ENCODE peak calls at places on chromosomes 11 and 22, in six cellular contexts. H is HCT116, O is Peyer's patch, B is prostate gland, E is GM12865, W is OCI-LY7. S is an unnamed sample.

GRCh38 chr11:104462346-104462745 is 298.4 kb upstream of the PDGFD start:
- DNase-seq in B (no peak), E (no peak), O (no peak), W (no peak), H (no peak), S (no peak)

GRCh38 chr11:18773681-18774080 is 17.9 kb downstream of the PTPN5 start:
- DNase-seq in B (no peak), H (no peak), W (no peak), O (no peak), E (no peak), S (no peak)

GRCh38 chr11:17770048-17770652 is 35.6 kb downstream of the KCNC1 start:
- DNase-seq in W (peak), H (no peak), O (peak), B (no peak), E (peak), S (no peak)

GRCh38 chr22:43042101-43042780 is 27.3 kb upstream of the PACSIN2 start:
- DNase-seq in B (peak), E (no peak), W (no peak), H (no peak), O (no peak), S (no peak)

GRCh38 chr22:26172389-26172990 is 3.2 kb downstream of the SEZ6L start:
- DNase-seq in W (peak), E (peak), H (peak), O (no peak), B (no peak), S (no peak)

GRCh38 chr11:17171342-17171741 is 36.4 kb downstream of the PIK3C2A start:
- DNase-seq in H (no peak), B (no peak), E (no peak), O (no peak), W (no peak), S (no peak)

GRCh38 chr11:67274768-67275605 is 8.7 kb downstream of the GRK2 start:
- DNase-seq in W (no peak), O (peak), B (no peak), H (no peak), E (no peak), S (no peak)

GRCh38 chr11:112718483-112718882 is 242.7 kb upstream of the NCAM1 start:
- DNase-seq in W (no peak), E (no peak), O (no peak), B (no peak), H (no peak), S (no peak)

GRCh38 chr11:27453701-27454100 is 18.9 kb downstream of the LGR4 start:
- DNase-seq in H (no peak), B (no peak), E (no peak), W (no peak), O (no peak), S (no peak)

GRCh38 chr11:30855383-30856006 is 269.3 kb upstream of the MPPED2 start:
- DNase-seq in B (no peak), E (no peak), O (no peak), H (no peak), W (peak), S (no peak)

GRCh38 chr11:67584205-67584880 is 731 bp downstream of the GSTP1 start:
- DNase-seq in O (peak), B (peak), E (peak), H (no peak), W (peak), S (no peak)

GRCh38 chr22:32810241-32811133 is 9.0 kb downstream of the TIMP3 start:
- DNase-seq in H (no peak), O (no peak), B (no peak), E (no peak), W (no peak), S (no peak)

GRCh38 chr22:46457502-46458488 is 79.6 kb downstream of the CELSR1 start:
- DNase-seq in H (no peak), E (no peak), B (no peak), O (peak), W (no peak), S (no peak)

GRCh38 chr22:28141614-28142013 is 222.6 kb upstream of the PITPNB start:
- DNase-seq in E (no peak), H (no peak), B (no peak), O (no peak), W (no peak), S (no peak)

GRCh38 chr11:96073536-96073935 is 149.6 kb upstream of the MTMR2 start:
- DNase-seq in E (no peak), O (no peak), H (no peak), W (no peak), B (no peak), S (no peak)

GRCh38 chr11:79262221-79262620 is 178.6 kb downstream of the TENM4 start:
- DNase-seq in O (no peak), B (no peak), H (no peak), W (no peak), E (no peak), S (no peak)

GRCh38 chr22:44586337-44586990 is 88.4 kb upstream of the RTL6 start:
- DNase-seq in O (peak), E (no peak), W (no peak), H (no peak), B (no peak), S (no peak)

GRCh38 chr11:133995066-133995465 is 38.3 kb upstream of the IGSF9B start:
- DNase-seq in W (no peak), B (no peak), H (no peak), O (no peak), E (no peak), S (no peak)

GRCh38 chr11:73204711-73205121 is 13.4 kb upstream of the P2RY2 start:
- DNase-seq in O (peak), H (no peak), B (no peak), W (no peak), E (no peak), S (no peak)

GRCh38 chr11:94909371-94909820 is 64.0 kb downstream of the CWC15 start:
- DNase-seq in H (no peak), W (no peak), B (no peak), E (no peak), O (no peak), S (no peak)

GRCh38 chr11:76669901-76670474 is 559 bp downstream of the LRRC32 start:
- DNase-seq in B (no peak), H (no peak), E (no peak), W (peak), O (peak), S (peak)

GRCh38 chr22:29831958-29832357 is 6.1 kb downstream of the ASCC2 start:
- DNase-seq in B (no peak), E (no peak), O (no peak), W (no peak), H (no peak), S (no peak)

GRCh38 chr11:57751676-57752253 is at the start of gene BTBD18:
- DNase-seq in H (no peak), W (peak), O (no peak), E (peak), B (peak), S (no peak)

GRCh38 chr11:72146625-72147024 is 11.1 kb downstream of the FOLR3 start:
- DNase-seq in O (no peak), W (no peak), H (no peak), E (no peak), B (no peak), S (no peak)

GRCh38 chr11:8011981-8012444 is 24.9 kb downstream of the EIF3F start:
- DNase-seq in B (no peak), W (no peak), O (no peak), E (no peak), H (no peak), S (no peak)

GRCh38 chr22:21009638-21010425 is 5.1 kb upstream of the P2RX6 start:
- DNase-seq in E (peak), B (peak), W (peak), O (no peak), H (no peak), S (no peak)

GRCh38 chr11:66851251-66851620 is 5.6 kb upstream of the LRFN4 start:
- DNase-seq in O (no peak), B (no peak), E (no peak), W (no peak), H (no peak), S (no peak)

GRCh38 chr11:110968348-110969062 is 256.3 kb upstream of the ARHGAP20 start:
- DNase-seq in W (no peak), O (no peak), B (no peak), H (no peak), E (no peak), S (no peak)

GRCh38 chr22:50674606-50675552 is 2.3 kb downstream of the SHANK3 start:
- DNase-seq in B (peak), W (no peak), O (peak), E (no peak), H (peak), S (no peak)

GRCh38 chr11:66868726-66869291 is 11.9 kb downstream of the LRFN4 start:
- DNase-seq in H (peak), E (peak), B (no peak), O (peak), W (peak), S (no peak)

GRCh38 chr11:15157181-15157580 is 42.5 kb downstream of the INSC start:
- DNase-seq in H (no peak), O (no peak), E (no peak), B (no peak), W (no peak), S (no peak)

GRCh38 chr11:115226556-115226955 is 277.7 kb downstream of the CADM1 start:
- DNase-seq in W (no peak), H (no peak), E (no peak), B (no peak), O (no peak), S (no peak)

GRCh38 chr11:57527056-57527631 is 3.4 kb downstream of the TIMM10 start:
- DNase-seq in B (peak), E (peak), W (peak), O (peak), H (peak), S (no peak)

GRCh38 chr11:134584001-134584561 is 172.0 kb upstream of the B3GAT1 start:
- DNase-seq in E (no peak), H (no peak), B (no peak), O (no peak), W (no peak), S (no peak)

GRCh38 chr11:72972541-72973128 is 158.4 kb downstream of the ATG16L2 start:
- DNase-seq in E (no peak), B (no peak), H (no peak), W (no peak), O (no peak), S (no peak)

GRCh38 chr22:40960137-40960536 is 9.0 kb downstream of the RBX1 start:
- DNase-seq in O (no peak), W (no peak), B (no peak), E (no peak), H (no peak), S (no peak)

GRCh38 chr11:45079943-45080719 is 66.3 kb upstream of the PRDM11 start:
- DNase-seq in O (no peak), H (no peak), E (peak), B (no peak), W (peak), S (no peak)

GRCh38 chr22:27110985-27111451 is 453.6 kb downstream of the MIAT start:
- DNase-seq in O (no peak), H (no peak), W (no peak), E (no peak), B (no peak), S (no peak)

GRCh38 chr11:121929581-121929980 is 186.4 kb downstream of the BLID start:
- DNase-seq in B (no peak), H (no peak), E (no peak), O (no peak), W (no peak), S (no peak)
- H3K4me3 ChIP-seq in B (peak), H (no peak), E (no peak), O (peak), W (no peak), S (peak)

GRCh38 chr11:34676227-34676626 is 55.3 kb downstream of the EHF start:
- DNase-seq in W (no peak), O (no peak), B (no peak), H (no peak), E (no peak), S (no peak)
- H3K4me3 ChIP-seq in W (no peak), O (no peak), B (no peak), H (no peak), E (no peak), S (no peak)

GRCh38 chr11:119317592-119318239 is 786 bp upstream of the MCAM start:
- DNase-seq in B (no peak), O (no peak), H (no peak), W (no peak), E (no peak), S (no peak)
- H3K4me3 ChIP-seq in B (peak), O (peak), H (no peak), W (no peak), E (peak), S (peak)

GRCh38 chr22:36376265-36376664 is 11.5 kb downstream of the MYH9 start:
- DNase-seq in H (no peak), B (no peak), E (no peak), W (no peak), O (no peak), S (no peak)

GRCh38 chr22:36375071-36375980 is 12.4 kb downstream of the MYH9 start:
- DNase-seq in H (no peak), O (no peak), W (no peak), E (no peak), B (no peak), S (no peak)

GRCh38 chr22:36378080-36378788 is 9.5 kb downstream of the MYH9 start:
- DNase-seq in B (no peak), O (no peak), E (no peak), H (no peak), W (no peak), S (no peak)

GRCh38 chr22:36374603-36375024 is 13.2 kb downstream of the MYH9 start:
- DNase-seq in E (no peak), H (peak), W (no peak), O (peak), B (no peak), S (no peak)

GRCh38 chr22:36377022-36377631 is 10.6 kb downstream of the MYH9 start:
- DNase-seq in B (no peak), W (peak), O (no peak), H (no peak), E (peak), S (no peak)
- H3K4me3 ChIP-seq in B (no peak), W (peak), O (peak), H (no peak), E (peak), S (peak)

DNA sequence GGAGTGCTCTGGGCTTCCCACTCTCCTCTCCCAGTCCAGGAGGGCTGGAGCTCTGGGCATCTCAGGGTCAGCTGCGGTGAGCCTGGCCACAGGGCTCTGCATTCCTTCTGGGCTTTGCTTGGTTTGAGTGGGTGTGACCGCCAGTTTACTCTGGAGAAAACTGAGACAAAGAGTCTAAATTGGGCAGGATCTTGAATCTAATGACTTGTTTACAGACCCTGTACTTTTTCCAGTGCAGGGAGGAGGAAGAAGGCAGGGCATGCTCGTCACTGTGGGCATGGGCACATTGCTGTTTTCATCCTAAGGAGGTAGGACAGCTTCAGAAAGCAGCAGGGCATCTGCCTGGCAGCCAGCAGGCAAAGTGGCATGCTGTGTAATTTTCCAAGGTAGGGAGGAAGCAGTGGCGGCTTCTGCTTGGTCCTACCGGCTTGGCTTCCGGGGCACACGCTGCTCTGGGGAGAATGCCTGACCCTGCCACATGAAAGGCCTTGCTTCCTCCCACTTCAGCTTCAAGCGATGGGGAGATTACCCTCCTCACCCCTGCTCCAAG is 22.9 kb downstream of the FLI1 start:
- DNase-seq in O (no peak), B (no peak), H (no peak), E (peak), W (peak), S (no peak)
- H3K4me3 ChIP-seq in O (no peak), B (no peak), H (no peak), E (peak), W (peak), S (peak)

DNA sequence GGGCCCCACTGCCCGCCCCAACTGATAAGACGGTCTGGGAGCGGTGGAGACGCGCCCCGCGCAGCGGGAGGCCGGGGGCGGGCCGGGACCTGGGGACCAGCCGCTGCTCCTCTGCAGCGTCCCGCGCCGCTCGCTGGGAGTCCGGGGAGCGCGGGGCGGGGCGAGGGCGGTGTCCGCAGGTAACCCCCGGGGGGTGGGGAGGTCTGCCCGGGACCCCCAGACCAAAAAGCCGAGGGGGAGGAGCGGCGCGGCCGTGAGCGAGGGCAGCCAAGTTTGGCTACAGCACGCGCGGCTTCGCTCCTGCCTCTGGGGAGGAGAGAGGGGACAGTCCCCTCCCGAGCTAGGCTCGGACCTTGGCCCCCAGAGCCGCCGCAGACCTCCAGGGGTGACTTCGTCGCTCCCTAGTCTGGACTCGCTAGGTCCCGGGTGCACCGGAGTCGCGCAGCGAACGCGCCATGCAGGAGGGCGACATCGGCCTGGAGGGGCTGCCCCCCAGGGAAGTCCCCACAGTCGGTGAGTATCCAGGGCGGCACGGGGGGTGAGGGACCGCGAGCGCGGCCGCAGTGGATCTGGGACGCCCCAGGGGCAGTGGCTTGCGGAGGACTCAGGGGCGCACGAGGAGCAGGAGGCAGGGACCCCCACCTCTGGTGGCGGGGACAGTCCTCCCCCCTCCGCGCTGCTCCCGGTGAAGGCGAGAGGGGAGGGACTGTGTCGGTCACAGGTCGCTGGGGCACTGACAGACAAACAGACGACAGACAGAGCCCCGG is 92.3 kb upstream of the ANO1 start:
- DNase-seq in B (no peak), O (no peak), W (no peak), H (no peak), E (no peak), S (no peak)
- H3K4me3 ChIP-seq in B (peak), O (peak), W (no peak), H (no peak), E (no peak), S (peak)

GRCh38 chr11:1864831-1865665 is 12.2 kb downstream of the LSP1 start:
- DNase-seq in H (no peak), B (no peak), W (no peak), E (no peak), O (no peak), S (no peak)
- H3K4me3 ChIP-seq in H (no peak), B (no peak), W (no peak), E (no peak), O (peak), S (peak)

DNA sequence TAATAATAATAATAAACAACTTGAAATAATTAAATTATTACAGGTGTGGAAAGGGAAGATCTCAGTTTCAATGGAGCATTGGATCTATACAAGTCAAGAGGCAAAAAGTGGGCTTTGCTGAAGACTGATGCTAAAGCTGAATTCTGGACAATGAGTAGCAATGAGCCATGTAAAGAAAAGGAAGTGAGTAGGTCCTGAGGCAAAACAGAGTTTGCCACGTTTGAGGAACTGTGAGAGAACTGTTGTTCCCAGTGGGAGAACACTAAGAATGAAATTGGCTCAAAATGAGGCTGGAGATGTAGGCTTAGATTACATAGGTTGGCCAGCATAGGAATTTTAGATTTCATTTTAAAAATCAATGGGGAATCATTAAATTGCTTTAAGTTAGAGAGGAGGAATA is 33.9 kb upstream of the TEAD1 start:
- DNase-seq in B (no peak), W (no peak), O (no peak), H (no peak), E (no peak), S (no peak)
- H3K4me3 ChIP-seq in B (no peak), W (no peak), O (no peak), H (no peak), E (no peak), S (no peak)

GRCh38 chr11:70552441-70553150 is 154.3 kb downstream of the CTTN start:
- DNase-seq in E (no peak), B (no peak), W (no peak), H (no peak), O (no peak), S (no peak)
- H3K4me3 ChIP-seq in E (no peak), B (no peak), W (no peak), H (no peak), O (no peak), S (no peak)